ENCODE peak calls at places on chromosomes 4 and X, in four cellular contexts. K, Y, L and E are unnamed samples.

GRCh38 chrX:45907776-45908175 is 637.4 kb downstream of the ZNF674 start:
- DNase-seq in K (no peak), Y (no peak), L (no peak), E (no peak)

GRCh38 chr4:6720202-6720699 is 4.3 kb downstream of the BLOC1S4 start:
- DNase-seq in K (peak), Y (peak), L (peak), E (peak)

GRCh38 chrX:33434256-33435092 is 223.1 kb upstream of the DMD start:
- DNase-seq in K (no peak), Y (peak), L (peak), E (peak)

GRCh38 chr4:118745357-118745756 is 60.2 kb downstream of the METTL14 start:
- DNase-seq in K (no peak), Y (no peak), L (no peak), E (no peak)

GRCh38 chr4:139253046-139253445 is 27.0 kb downstream of the MGARP start:
- DNase-seq in K (no peak), Y (no peak), L (no peak), E (no peak)

GRCh38 chrX:30141966-30142365 is 73.4 kb upstream of the MAGEB2 start:
- DNase-seq in K (no peak), Y (no peak), L (no peak), E (peak)

GRCh38 chr4:17128268-17128667 is 229.8 kb upstream of the LDB2 start:
- DNase-seq in K (no peak), Y (no peak), L (no peak), E (no peak)

GRCh38 chr4:5004496-5004895 is 14.8 kb downstream of the CYTL1 start:
- DNase-seq in K (no peak), Y (no peak), L (no peak), E (no peak)

GRCh38 chr4:94811653-94812052 is 53.9 kb downstream of the BMPR1B start:
- DNase-seq in K (no peak), Y (no peak), L (no peak), E (no peak)

GRCh38 chr4:52377563-52377962 is 281.5 kb downstream of the USP46 start:
- DNase-seq in K (no peak), Y (no peak), L (no peak), E (no peak)

GRCh38 chr4:26009502-26009901 is 95.5 kb downstream of the SMIM20 start:
- DNase-seq in K (no peak), Y (no peak), L (no peak), E (no peak)

GRCh38 chrX:40012039-40012799 is 85.5 kb downstream of the BCOR start:
- DNase-seq in K (no peak), Y (peak), L (no peak), E (peak)

GRCh38 chr4:99100876-99101275 is 12.3 kb upstream of the ADH5 start:
- DNase-seq in K (no peak), Y (no peak), L (no peak), E (no peak)

GRCh38 chrX:20224814-20225487 is 41.8 kb downstream of the RPS6KA3 start:
- DNase-seq in K (no peak), Y (no peak), L (no peak), E (peak)

GRCh38 chr4:1047106-1047975 is 35.9 kb downstream of the FGFRL1 start:
- DNase-seq in K (no peak), Y (peak), L (no peak), E (no peak)

GRCh38 chr4:52853351-52853750 is 8.8 kb upstream of the RASL11B start:
- DNase-seq in K (no peak), Y (no peak), L (no peak), E (no peak)

GRCh38 chrX:152074163-152074562 is 64.2 kb downstream of the MAGEA10 start:
- DNase-seq in K (no peak), Y (no peak), L (no peak), E (no peak)

GRCh38 chr4:52823478-52824092 is 38.5 kb upstream of the RASL11B start:
- DNase-seq in K (no peak), Y (no peak), L (no peak), E (no peak)

GRCh38 chr4:143406523-143406922 is 69.8 kb downstream of the GAB1 start:
- DNase-seq in K (no peak), Y (peak), L (no peak), E (no peak)

GRCh38 chr4:70838400-70838971 is 1.2 kb downstream of the GRSF1 start:
- DNase-seq in K (no peak), Y (no peak), L (peak), E (no peak)